ENCODE peak calls at places on chromosome 15, in four cellular contexts. L is EH, R is skeletal muscle cell, I is T-helper 2 cell. N is an unnamed sample.

GRCh38 chr15:47265686-47266085 is 451.6 kb upstream of the SEMA6D start:
- DNase-seq in L (no peak), R (no peak), I (no peak), N (no peak)

GRCh38 chr15:93088981-93089854 is at the start of gene RGMA:
- DNase-seq in L (no peak), R (no peak), I (no peak), N (no peak)

GRCh38 chr15:75067123-75067854 is 43.9 kb downstream of the PPCDC start:
- DNase-seq in L (peak; percentile 73), R (no peak), I (no peak), N (no peak)

GRCh38 chr15:40062816-40063562 is 24.0 kb upstream of the SRP14 start:
- DNase-seq in L (no peak), R (no peak), I (no peak), N (no peak)

GRCh38 chr15:78837131-78837530 is 25.9 kb upstream of the ADAMTS7 start:
- DNase-seq in L (no peak), R (no peak), I (no peak), N (no peak)

GRCh38 chr15:83651541-83651940 is 2.4 kb upstream of the ADAMTSL3 start:
- DNase-seq in L (no peak), R (no peak), I (no peak), N (no peak)

GRCh38 chr15:80567721-80568157 is 127.4 kb upstream of the ABHD17C start:
- DNase-seq in L (peak; percentile 92), R (no peak), I (no peak), N (peak; percentile 70)

GRCh38 chr15:34241376-34242350 is 16.8 kb downstream of the EMC4 start:
- DNase-seq in L (peak; percentile 49), R (no peak), I (no peak), N (peak; percentile 19)

GRCh38 chr15:89998141-89998661 is 2.9 kb upstream of the ZNF710 start:
- DNase-seq in L (peak; percentile 80), R (peak; percentile 52), I (no peak), N (peak; percentile 42)

GRCh38 chr15:73493936-73494335 is 51.0 kb downstream of the REC114 start:
- DNase-seq in L (no peak), R (no peak), I (no peak), N (no peak)

GRCh38 chr15:50107591-50108408 is 11.2 kb downstream of the ATP8B4 start:
- DNase-seq in L (no peak), R (no peak), I (no peak), N (no peak)

GRCh38 chr15:88861621-88862020 is 33.7 kb downstream of the HAPLN3 start:
- DNase-seq in L (no peak), R (no peak), I (no peak), N (no peak)

GRCh38 chr15:71596672-71597071 is 213.7 kb upstream of the NR2E3 start:
- DNase-seq in L (peak; percentile 51), R (no peak), I (no peak), N (no peak)

GRCh38 chr15:70439304-70439877 is 324.0 kb downstream of the UACA start:
- DNase-seq in L (no peak), R (no peak), I (no peak), N (no peak)

GRCh38 chr15:92082217-92082843 is 228.8 kb downstream of the SLCO3A1 start:
- DNase-seq in L (peak; percentile 66), R (peak; percentile 35), I (peak; percentile 27), N (no peak)